ENCODE peak calls at places on chromosomes 4 and X, in ten cellular contexts. S, H, E, J, C, Q, V, D, I and A are unnamed samples.

GRCh38 chr4:114400531-114400930 is 198.1 kb upstream of the UGT8 start:
- DNase-seq in S (no peak), H (no peak), E (peak), J (no peak), C (peak), Q (peak), V (peak), D (no peak), I (no peak), A (no peak)

GRCh38 chrX:47991263-47992092 is 12.3 kb downstream of the ZNF182 start:
- DNase-seq in S (no peak), H (no peak), E (peak), J (no peak), C (peak), Q (peak), V (peak), D (peak), I (no peak), A (no peak)

GRCh38 chr4:155780773-155781172 is 22.0 kb downstream of the GUCY1B1 start:
- DNase-seq in S (no peak), H (no peak), E (no peak), J (no peak), C (peak), Q (no peak), V (peak), D (no peak), I (no peak), A (no peak)

GRCh38 chr4:85740431-85740861 is 265.5 kb downstream of the ARHGAP24 start:
- DNase-seq in S (no peak), H (no peak), E (peak), J (no peak), C (peak), Q (no peak), V (peak), D (peak), I (no peak), A (no peak)

GRCh38 chr4:120524237-120524636 is 398.3 kb downstream of the PRDM5 start:
- DNase-seq in S (no peak), H (no peak), E (no peak), J (no peak), C (no peak), Q (no peak), V (no peak), D (no peak), I (no peak), A (no peak)

GRCh38 chr4:163681208-163681821 is 186.8 kb downstream of the TMA16 start:
- DNase-seq in S (no peak), H (no peak), E (no peak), J (peak), C (no peak), Q (peak), V (no peak), D (no peak), I (no peak), A (no peak)

GRCh38 chrX:53445977-53446376 is 11.8 kb upstream of the HSD17B10 start:
- DNase-seq in S (peak), H (no peak), E (peak), J (peak), C (peak), Q (peak), V (peak), D (no peak), I (no peak), A (no peak)

GRCh38 chr4:24810016-24810415 is 14.6 kb downstream of the SOD3 start:
- DNase-seq in S (no peak), H (no peak), E (no peak), J (no peak), C (peak), Q (peak), V (peak), D (no peak), I (no peak), A (no peak)

GRCh38 chrX:132948648-132949260 is 9.7 kb downstream of the HS6ST2 start:
- DNase-seq in S (no peak), H (no peak), E (no peak), J (no peak), C (no peak), Q (no peak), V (no peak), D (no peak), I (no peak), A (no peak)

GRCh38 chr4:118740869-118741268 is 55.7 kb downstream of the METTL14 start:
- DNase-seq in S (no peak), H (no peak), E (no peak), J (no peak), C (peak), Q (no peak), V (no peak), D (no peak), I (no peak), A (no peak)

GRCh38 chr4:86338521-86338920 is 21.3 kb downstream of the MAPK10 start:
- DNase-seq in S (no peak), H (no peak), E (peak), J (no peak), C (peak), Q (no peak), V (peak), D (peak), I (no peak), A (no peak)

GRCh38 chr4:119068529-119068962 is 67.1 kb upstream of the MYOZ2 start:
- DNase-seq in S (no peak), H (no peak), E (peak), J (no peak), C (peak), Q (peak), V (peak), D (no peak), I (no peak), A (no peak)

GRCh38 chrX:153643431-153644351 is 3.3 kb upstream of the DUSP9 start:
- DNase-seq in S (peak), H (no peak), E (no peak), J (no peak), C (peak), Q (no peak), V (no peak), D (no peak), I (no peak), A (no peak)

GRCh38 chrX:108245462-108245861 is 153.9 kb downstream of the ATG4A start:
- DNase-seq in S (no peak), H (no peak), E (no peak), J (no peak), C (no peak), Q (no peak), V (no peak), D (no peak), I (no peak), A (no peak)

GRCh38 chr4:121785479-121785878 is 15.6 kb upstream of the EXOSC9 start:
- DNase-seq in S (no peak), H (no peak), E (peak), J (no peak), C (peak), Q (peak), V (peak), D (peak), I (no peak), A (no peak)

GRCh38 chr4:45316257-45316656 is 589.9 kb upstream of the GNPDA2 start:
- DNase-seq in S (no peak), H (no peak), E (no peak), J (no peak), C (no peak), Q (no peak), V (no peak), D (no peak), I (no peak), A (no peak)

GRCh38 chr4:81676552-81676951 is 204.8 kb upstream of the RASGEF1B start:
- DNase-seq in S (no peak), H (no peak), E (no peak), J (no peak), C (peak), Q (no peak), V (no peak), D (peak), I (no peak), A (no peak)

GRCh38 chr4:55524844-55525571 is 21.7 kb downstream of the CLOCK start:
- DNase-seq in S (no peak), H (no peak), E (no peak), J (no peak), C (peak), Q (no peak), V (peak), D (peak), I (no peak), A (no peak)

GRCh38 chr4:77174426-77174825 is 17.4 kb downstream of the CCNG2 start:
- DNase-seq in S (no peak), H (no peak), E (peak), J (no peak), C (peak), Q (no peak), V (peak), D (no peak), I (no peak), A (no peak)

GRCh38 chrX:133249659-133250058 is 31.5 kb upstream of the TFDP3 start:
- DNase-seq in S (no peak), H (no peak), E (no peak), J (no peak), C (no peak), Q (no peak), V (peak), D (no peak), I (no peak), A (no peak)

GRCh38 chrX:27619975-27620374 is 29.8 kb downstream of the DCAF8L2 start:
- DNase-seq in S (no peak), H (no peak), E (no peak), J (no peak), C (no peak), Q (peak), V (peak), D (no peak), I (no peak), A (no peak)

GRCh38 chr4:24010994-24011393 is 121.1 kb upstream of the PPARGC1A start:
- DNase-seq in S (no peak), H (no peak), E (no peak), J (no peak), C (no peak), Q (no peak), V (no peak), D (no peak), I (no peak), A (no peak)

GRCh38 chr4:182893490-182893889 is 23.7 kb downstream of the DCTD start:
- DNase-seq in S (no peak), H (no peak), E (no peak), J (no peak), C (no peak), Q (no peak), V (no peak), D (no peak), I (no peak), A (no peak)

GRCh38 chr4:47154816-47155370 is 123.5 kb downstream of the GABRB1 start:
- DNase-seq in S (no peak), H (no peak), E (no peak), J (no peak), C (no peak), Q (peak), V (peak), D (no peak), I (no peak), A (no peak)

GRCh38 chrX:31931225-31931624 is 859.4 kb upstream of the FTHL17 start:
- DNase-seq in S (no peak), H (no peak), E (no peak), J (no peak), C (no peak), Q (peak), V (peak), D (no peak), I (no peak), A (no peak)

GRCh38 chr4:145176641-145177432 is 3.6 kb downstream of the OTUD4 start:
- DNase-seq in S (no peak), H (no peak), E (no peak), J (no peak), C (no peak), Q (no peak), V (no peak), D (no peak), I (peak), A (no peak)

GRCh38 chr4:48914311-48914710 is 7.7 kb upstream of the OCIAD2 start:
- DNase-seq in S (no peak), H (no peak), E (no peak), J (no peak), C (no peak), Q (peak), V (peak), D (no peak), I (no peak), A (no peak)

GRCh38 chr4:6777636-6778281 is 4.8 kb upstream of the KIAA0232 start:
- DNase-seq in S (no peak), H (no peak), E (no peak), J (peak), C (no peak), Q (no peak), V (no peak), D (no peak), I (no peak), A (no peak)

GRCh38 chrX:27966955-27967354 is 14.3 kb downstream of the DCAF8L1 start:
- DNase-seq in S (no peak), H (no peak), E (no peak), J (no peak), C (peak), Q (no peak), V (peak), D (peak), I (no peak), A (no peak)

GRCh38 chrX:38991656-38992558 is 190.6 kb downstream of the MID1IP1 start:
- DNase-seq in S (no peak), H (no peak), E (no peak), J (no peak), C (peak), Q (no peak), V (no peak), D (no peak), I (no peak), A (no peak)

GRCh38 chr4:89957527-89957926 is 62.9 kb downstream of the MMRN1 start:
- DNase-seq in S (no peak), H (no peak), E (no peak), J (no peak), C (no peak), Q (no peak), V (no peak), D (no peak), I (no peak), A (no peak)

GRCh38 chr4:142331646-142332045 is 514.5 kb downstream of the INPP4B start:
- DNase-seq in S (no peak), H (no peak), E (peak), J (no peak), C (no peak), Q (no peak), V (peak), D (peak), I (no peak), A (no peak)